ENCODE peak calls at places on chromosomes 16 and 17, in eight cellular contexts. One of them, this sample, is unnamed.

GRCh38 chr17:27649929-27650328 is 18.9 kb downstream of the LGALS9 start:
- DNase-seq in pancreas: no peak
- DNase-seq in fibroblast of lung: no peak
- DNase-seq in cardiac muscle cell: no peak
- DNase-seq in naive thymus-derived CD4-positive, alpha-beta T cell: no peak
- DNase-seq in mesendoderm: no peak
- DNase-seq in Panc1: no peak
- DNase-seq in astrocyte: no peak
- DNase-seq in this sample: no peak

GRCh38 chr16:57747496-57747895 is 11.9 kb downstream of the KATNB1 start:
- DNase-seq in mesendoderm: no peak
- DNase-seq in cardiac muscle cell: no peak
- DNase-seq in fibroblast of lung: no peak
- DNase-seq in naive thymus-derived CD4-positive, alpha-beta T cell: no peak
- DNase-seq in astrocyte: no peak
- DNase-seq in Panc1: no peak
- DNase-seq in pancreas: no peak
- DNase-seq in this sample: no peak

GRCh38 chr17:21297597-21297996 is 13.1 kb downstream of the MAP2K3 start:
- DNase-seq in pancreas: no peak
- DNase-seq in naive thymus-derived CD4-positive, alpha-beta T cell: no peak
- DNase-seq in fibroblast of lung: no peak
- DNase-seq in mesendoderm: no peak
- DNase-seq in Panc1: no peak
- DNase-seq in astrocyte: no peak
- DNase-seq in cardiac muscle cell: no peak
- DNase-seq in this sample: no peak

GRCh38 chr17:71980171-71980570 is 140.6 kb upstream of the SOX9 start:
- DNase-seq in naive thymus-derived CD4-positive, alpha-beta T cell: no peak
- DNase-seq in pancreas: no peak
- DNase-seq in fibroblast of lung: no peak
- DNase-seq in mesendoderm: no peak
- DNase-seq in astrocyte: no peak
- DNase-seq in cardiac muscle cell: no peak
- DNase-seq in Panc1: no peak
- DNase-seq in this sample: no peak

GRCh38 chr16:2790631-2791030 is 3.3 kb upstream of the PRSS33 start:
- DNase-seq in mesendoderm: no peak
- DNase-seq in fibroblast of lung: no peak
- DNase-seq in naive thymus-derived CD4-positive, alpha-beta T cell: no peak
- DNase-seq in Panc1: no peak
- DNase-seq in pancreas: no peak
- DNase-seq in astrocyte: no peak
- DNase-seq in cardiac muscle cell: no peak
- DNase-seq in this sample: no peak

GRCh38 chr17:8672326-8672725 is 41.8 kb upstream of the MYH10 start:
- DNase-seq in astrocyte: no peak
- DNase-seq in pancreas: no peak
- DNase-seq in naive thymus-derived CD4-positive, alpha-beta T cell: no peak
- DNase-seq in cardiac muscle cell: no peak
- DNase-seq in Panc1: no peak
- DNase-seq in mesendoderm: no peak
- DNase-seq in fibroblast of lung: no peak
- DNase-seq in this sample: no peak

GRCh38 chr16:88531346-88531745 is 38.9 kb upstream of the ZC3H18 start:
- DNase-seq in cardiac muscle cell: no peak
- DNase-seq in astrocyte: no peak
- DNase-seq in naive thymus-derived CD4-positive, alpha-beta T cell: no peak
- DNase-seq in mesendoderm: no peak
- DNase-seq in Panc1: no peak
- DNase-seq in fibroblast of lung: no peak
- DNase-seq in pancreas: peak; percentile 48
- DNase-seq in this sample: no peak

GRCh38 chr16:19153876-19154275 is 14.2 kb upstream of the SYT17 start:
- DNase-seq in cardiac muscle cell: no peak
- DNase-seq in astrocyte: no peak
- DNase-seq in mesendoderm: no peak
- DNase-seq in naive thymus-derived CD4-positive, alpha-beta T cell: no peak
- DNase-seq in Panc1: no peak
- DNase-seq in pancreas: no peak
- DNase-seq in fibroblast of lung: no peak
- DNase-seq in this sample: no peak

GRCh38 chr16:88478115-88478514 is 25.0 kb downstream of the ZFPM1 start:
- DNase-seq in fibroblast of lung: no peak
- DNase-seq in astrocyte: no peak
- DNase-seq in naive thymus-derived CD4-positive, alpha-beta T cell: peak; percentile 54
- DNase-seq in mesendoderm: no peak
- DNase-seq in cardiac muscle cell: no peak
- DNase-seq in pancreas: no peak
- DNase-seq in Panc1: no peak
- DNase-seq in this sample: no peak

GRCh38 chr17:53012364-53012763 is 810.4 kb upstream of the KIF2B start:
- DNase-seq in mesendoderm: no peak
- DNase-seq in pancreas: no peak
- DNase-seq in fibroblast of lung: no peak
- DNase-seq in naive thymus-derived CD4-positive, alpha-beta T cell: no peak
- DNase-seq in astrocyte: no peak
- DNase-seq in Panc1: no peak
- DNase-seq in cardiac muscle cell: no peak
- DNase-seq in this sample: no peak

GRCh38 chr16:22372882-22373661 is 1.3 kb downstream of the CDR2 start:
- DNase-seq in cardiac muscle cell: no peak
- DNase-seq in astrocyte: no peak
- DNase-seq in mesendoderm: no peak
- DNase-seq in pancreas: no peak
- DNase-seq in naive thymus-derived CD4-positive, alpha-beta T cell: peak; percentile 30
- DNase-seq in fibroblast of lung: peak; percentile 20
- DNase-seq in Panc1: no peak
- DNase-seq in this sample: no peak

GRCh38 chr17:41595585-41595984 is 8.9 kb upstream of the KRT14 start:
- DNase-seq in naive thymus-derived CD4-positive, alpha-beta T cell: no peak
- DNase-seq in pancreas: no peak
- DNase-seq in fibroblast of lung: no peak
- DNase-seq in cardiac muscle cell: no peak
- DNase-seq in mesendoderm: no peak
- DNase-seq in Panc1: no peak
- DNase-seq in astrocyte: no peak
- DNase-seq in this sample: no peak

GRCh38 chr17:16381496-16381820 is 567 bp downstream of the UBB start:
- DNase-seq in pancreas: no peak
- DNase-seq in cardiac muscle cell: no peak
- DNase-seq in Panc1: no peak
- DNase-seq in astrocyte: peak; percentile 25
- DNase-seq in fibroblast of lung: peak; percentile 45
- DNase-seq in naive thymus-derived CD4-positive, alpha-beta T cell: no peak
- DNase-seq in mesendoderm: no peak
- DNase-seq in this sample: no peak

GRCh38 chr16:22092143-22092933 is at the start of gene VWA3A:
- DNase-seq in Panc1: no peak
- DNase-seq in pancreas: no peak
- DNase-seq in mesendoderm: peak; percentile 94
- DNase-seq in fibroblast of lung: peak; percentile 58
- DNase-seq in cardiac muscle cell: peak; percentile 64
- DNase-seq in astrocyte: peak; percentile 44
- DNase-seq in naive thymus-derived CD4-positive, alpha-beta T cell: no peak
- DNase-seq in this sample: no peak

GRCh38 chr17:78861229-78861628 is 20.6 kb upstream of the USP36 start:
- DNase-seq in pancreas: no peak
- DNase-seq in mesendoderm: no peak
- DNase-seq in naive thymus-derived CD4-positive, alpha-beta T cell: no peak
- DNase-seq in fibroblast of lung: no peak
- DNase-seq in Panc1: no peak
- DNase-seq in cardiac muscle cell: no peak
- DNase-seq in astrocyte: no peak
- DNase-seq in this sample: no peak

GRCh38 chr17:78857266-78857665 is 16.7 kb upstream of the USP36 start:
- DNase-seq in fibroblast of lung: no peak
- DNase-seq in mesendoderm: no peak
- DNase-seq in astrocyte: no peak
- DNase-seq in Panc1: no peak
- DNase-seq in cardiac muscle cell: no peak
- DNase-seq in naive thymus-derived CD4-positive, alpha-beta T cell: no peak
- DNase-seq in pancreas: no peak
- DNase-seq in this sample: no peak

GRCh38 chr17:78855561-78856165 is 15.0 kb upstream of the USP36 start:
- DNase-seq in fibroblast of lung: no peak
- DNase-seq in Panc1: no peak
- DNase-seq in cardiac muscle cell: no peak
- DNase-seq in astrocyte: no peak
- DNase-seq in mesendoderm: no peak
- DNase-seq in naive thymus-derived CD4-positive, alpha-beta T cell: no peak
- DNase-seq in pancreas: no peak
- DNase-seq in this sample: no peak

GRCh38 chr17:78862073-78863023 is 21.7 kb upstream of the USP36 start:
- DNase-seq in mesendoderm: peak; percentile 65
- DNase-seq in astrocyte: peak; percentile 96
- DNase-seq in Panc1: peak; percentile 81
- DNase-seq in pancreas: peak; percentile 76
- DNase-seq in fibroblast of lung: peak; percentile 99
- DNase-seq in cardiac muscle cell: no peak
- DNase-seq in naive thymus-derived CD4-positive, alpha-beta T cell: no peak
- DNase-seq in this sample: peak; percentile 90

GRCh38 chr17:78859051-78859450 is 18.4 kb upstream of the USP36 start:
- DNase-seq in mesendoderm: no peak
- DNase-seq in naive thymus-derived CD4-positive, alpha-beta T cell: no peak
- DNase-seq in cardiac muscle cell: no peak
- DNase-seq in fibroblast of lung: no peak
- DNase-seq in pancreas: no peak
- DNase-seq in Panc1: no peak
- DNase-seq in astrocyte: no peak
- DNase-seq in this sample: no peak
- H3K27ac ChIP-seq in mesendoderm: no peak overlapping the region
- H3K27ac ChIP-seq in naive thymus-derived CD4-positive, alpha-beta T cell: no peak overlapping the region
- H3K27ac ChIP-seq in cardiac muscle cell: no peak overlapping the region
- H3K27ac ChIP-seq in fibroblast of lung: no peak overlapping the region
- H3K27ac ChIP-seq in pancreas: no peak overlapping the region
- H3K27ac ChIP-seq in Panc1: no peak overlapping the region
- H3K27ac ChIP-seq in astrocyte: no peak overlapping the region
- H3K27ac ChIP-seq in this sample: no peak overlapping the region

DNA sequence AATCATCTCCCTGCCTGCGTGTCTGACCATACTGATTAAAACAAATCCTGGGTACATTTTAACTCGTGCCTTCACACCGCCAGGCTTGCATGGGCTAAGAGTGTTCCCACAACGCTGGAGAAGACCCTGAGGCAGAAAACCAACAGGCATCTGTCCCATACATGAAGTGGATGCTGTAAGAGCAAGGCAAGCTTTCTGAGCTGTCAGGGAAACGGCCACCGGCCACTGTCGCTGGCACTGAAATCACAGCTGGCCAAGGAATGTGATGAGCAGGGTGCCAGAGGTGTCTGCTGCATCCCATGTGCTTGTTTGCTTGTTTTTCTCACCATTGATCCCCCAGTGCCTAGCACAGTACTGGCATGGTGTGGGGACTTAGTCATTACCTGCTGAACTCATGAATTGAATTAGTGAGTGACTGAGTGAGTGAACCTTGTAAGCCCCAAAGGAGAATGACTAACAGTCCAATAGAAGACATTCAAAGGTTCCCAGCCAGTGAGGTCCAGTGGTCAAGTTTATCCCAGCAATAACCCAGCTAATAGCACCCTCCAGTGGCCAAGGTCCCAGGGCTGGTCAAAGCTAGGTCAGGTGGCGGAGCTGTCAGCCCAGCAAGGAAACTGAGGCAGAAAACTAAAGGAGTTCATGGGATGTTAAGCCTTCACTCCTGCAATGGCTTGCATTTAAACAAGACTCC is 92.7 kb upstream of the CDH5 start:
- DNase-seq in cardiac muscle cell: no peak
- DNase-seq in fibroblast of lung: peak; percentile 35
- DNase-seq in pancreas: no peak
- DNase-seq in naive thymus-derived CD4-positive, alpha-beta T cell: no peak
- DNase-seq in Panc1: no peak
- DNase-seq in astrocyte: no peak
- DNase-seq in mesendoderm: peak; percentile 50
- DNase-seq in this sample: peak; percentile 42
- H3K27ac ChIP-seq in cardiac muscle cell: no peak overlapping the region
- H3K27ac ChIP-seq in fibroblast of lung: no peak overlapping the region
- H3K27ac ChIP-seq in pancreas: no peak overlapping the region
- H3K27ac ChIP-seq in naive thymus-derived CD4-positive, alpha-beta T cell: no peak overlapping the region
- H3K27ac ChIP-seq in Panc1: no peak overlapping the region
- H3K27ac ChIP-seq in astrocyte: no peak overlapping the region
- H3K27ac ChIP-seq in mesendoderm: no peak overlapping the region
- H3K27ac ChIP-seq in this sample: no peak overlapping the region

GRCh38 chr16:59593256-59593655 is 859.1 kb upstream of the GOT2 start:
- DNase-seq in mesendoderm: no peak
- DNase-seq in naive thymus-derived CD4-positive, alpha-beta T cell: no peak
- DNase-seq in Panc1: no peak
- DNase-seq in pancreas: no peak
- DNase-seq in cardiac muscle cell: no peak
- DNase-seq in astrocyte: peak; percentile 72
- DNase-seq in fibroblast of lung: peak; percentile 69
- DNase-seq in this sample: peak; percentile 64
- H3K27ac ChIP-seq in mesendoderm: no peak overlapping the region
- H3K27ac ChIP-seq in naive thymus-derived CD4-positive, alpha-beta T cell: no peak overlapping the region
- H3K27ac ChIP-seq in Panc1: no peak overlapping the region
- H3K27ac ChIP-seq in pancreas: no peak overlapping the region
- H3K27ac ChIP-seq in cardiac muscle cell: no peak overlapping the region
- H3K27ac ChIP-seq in astrocyte: peak overlapping the region; percentile 29
- H3K27ac ChIP-seq in fibroblast of lung: no peak overlapping the region
- H3K27ac ChIP-seq in this sample: no peak overlapping the region

GRCh38 chr17:73592531-73592961 is 51.7 kb downstream of the SDK2 start:
- DNase-seq in fibroblast of lung: no peak
- DNase-seq in astrocyte: no peak
- DNase-seq in naive thymus-derived CD4-positive, alpha-beta T cell: peak; percentile 21
- DNase-seq in pancreas: no peak
- DNase-seq in cardiac muscle cell: no peak
- DNase-seq in mesendoderm: no peak
- DNase-seq in Panc1: no peak
- DNase-seq in this sample: no peak

GRCh38 chr17:73593249-73593965 is 50.8 kb downstream of the SDK2 start:
- DNase-seq in astrocyte: no peak
- DNase-seq in naive thymus-derived CD4-positive, alpha-beta T cell: peak; percentile 5
- DNase-seq in mesendoderm: no peak
- DNase-seq in Panc1: no peak
- DNase-seq in pancreas: no peak
- DNase-seq in cardiac muscle cell: no peak
- DNase-seq in fibroblast of lung: no peak
- DNase-seq in this sample: no peak

GRCh38 chr17:73591278-73592078 is 52.8 kb downstream of the SDK2 start:
- DNase-seq in cardiac muscle cell: no peak
- DNase-seq in Panc1: no peak
- DNase-seq in fibroblast of lung: no peak
- DNase-seq in naive thymus-derived CD4-positive, alpha-beta T cell: peak; percentile 80
- DNase-seq in mesendoderm: no peak
- DNase-seq in astrocyte: no peak
- DNase-seq in pancreas: no peak
- DNase-seq in this sample: no peak

GRCh38 chr17:73594025-73594424 is 50.2 kb downstream of the SDK2 start:
- DNase-seq in pancreas: no peak
- DNase-seq in naive thymus-derived CD4-positive, alpha-beta T cell: no peak
- DNase-seq in Panc1: no peak
- DNase-seq in astrocyte: no peak
- DNase-seq in cardiac muscle cell: peak; percentile 59
- DNase-seq in mesendoderm: no peak
- DNase-seq in fibroblast of lung: no peak
- DNase-seq in this sample: no peak

DNA sequence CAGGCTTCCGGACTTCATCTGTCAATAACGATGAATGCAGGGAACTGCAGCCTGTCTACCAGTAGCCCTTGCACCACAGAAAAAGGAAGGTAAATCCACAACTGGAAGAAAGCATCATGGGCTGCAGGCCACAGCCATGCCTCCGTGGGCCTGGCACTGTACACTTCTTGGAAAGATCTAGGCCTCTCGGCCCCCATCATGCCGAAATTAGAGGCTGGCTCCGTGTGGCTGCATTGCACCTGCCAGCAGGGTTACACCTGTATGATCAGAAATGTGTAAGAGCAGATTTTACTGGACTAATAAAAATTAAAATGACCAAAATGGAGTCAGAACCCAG is 52.2 kb downstream of the SDK2 start:
- DNase-seq in Panc1: no peak
- DNase-seq in astrocyte: no peak
- DNase-seq in pancreas: no peak
- DNase-seq in naive thymus-derived CD4-positive, alpha-beta T cell: no peak
- DNase-seq in cardiac muscle cell: no peak
- DNase-seq in mesendoderm: no peak
- DNase-seq in fibroblast of lung: no peak
- DNase-seq in this sample: no peak
- H3K27ac ChIP-seq in Panc1: no peak overlapping the region
- H3K27ac ChIP-seq in astrocyte: no peak overlapping the region
- H3K27ac ChIP-seq in pancreas: no peak overlapping the region
- H3K27ac ChIP-seq in naive thymus-derived CD4-positive, alpha-beta T cell: peak overlapping the region; percentile 60
- H3K27ac ChIP-seq in cardiac muscle cell: no peak overlapping the region
- H3K27ac ChIP-seq in mesendoderm: no peak overlapping the region
- H3K27ac ChIP-seq in fibroblast of lung: no peak overlapping the region
- H3K27ac ChIP-seq in this sample: no peak overlapping the region